ENCODE peak calls at places on chromosomes 1 and 21, in seven cellular contexts. Z is tibial nerve, P is MG63, J is epithelial cell of prostate, O is pancreas, V is GM12878, R is amniotic epithelial cell. E is an unnamed sample.

GRCh38 chr1:57711326-57711725 is 287.5 kb upstream of the DAB1 start:
- DNase-seq in Z (no peak), P (no peak), J (peak), O (no peak), V (no peak), R (no peak), E (no peak)

GRCh38 chr1:28441674-28442073 is 64.2 kb upstream of the RCC1 start:
- DNase-seq in Z (no peak), P (no peak), J (no peak), O (no peak), V (no peak), R (peak), E (no peak)

GRCh38 chr1:116219651-116220434 is 108.6 kb downstream of the MAB21L3 start:
- DNase-seq in Z (no peak), P (no peak), J (no peak), O (no peak), V (no peak), R (no peak), E (no peak)

GRCh38 chr21:37184784-37185593 is 82.1 kb downstream of the VPS26C start:
- DNase-seq in Z (no peak), P (no peak), J (no peak), O (no peak), V (no peak), R (no peak), E (no peak)

GRCh38 chr21:43937898-43938309 is 72.9 kb downstream of the AGPAT3 start:
- DNase-seq in Z (no peak), P (no peak), J (no peak), O (no peak), V (peak), R (no peak), E (no peak)

GRCh38 chr1:59596432-59596831 is 218.3 kb upstream of the HOOK1 start:
- DNase-seq in Z (no peak), P (peak), J (peak), O (peak), V (no peak), R (peak), E (peak)

GRCh38 chr1:13662498-13662897 is 37.5 kb upstream of the PRDM2 start:
- DNase-seq in Z (no peak), P (peak), J (no peak), O (no peak), V (no peak), R (peak), E (peak)

GRCh38 chr1:58596631-58597052 is 19.6 kb upstream of the TACSTD2 start:
- DNase-seq in Z (no peak), P (no peak), J (no peak), O (no peak), V (no peak), R (no peak), E (no peak)

GRCh38 chr1:53738205-53739108 is 507 bp downstream of the GLIS1 start:
- DNase-seq in Z (no peak), P (no peak), J (no peak), O (no peak), V (no peak), R (peak), E (no peak)

GRCh38 chr1:235902638-235903542 is 36.2 kb upstream of the LYST start:
- DNase-seq in Z (no peak), P (peak), J (peak), O (no peak), V (no peak), R (peak), E (peak)

GRCh38 chr1:10943991-10944730 is 68.3 kb upstream of the TARDBP start:
- DNase-seq in Z (no peak), P (peak), J (no peak), O (no peak), V (no peak), R (peak), E (peak)

GRCh38 chr1:16091296-16091695 is 17.8 kb upstream of the FAM131C start:
- DNase-seq in Z (no peak), P (no peak), J (peak), O (peak), V (no peak), R (no peak), E (no peak)

GRCh38 chr1:69191280-69191679 is 376.4 kb upstream of the LRRC7 start:
- DNase-seq in Z (no peak), P (no peak), J (no peak), O (no peak), V (no peak), R (no peak), E (no peak)

GRCh38 chr1:19765623-19766022 is 34.1 kb downstream of the TMCO4 start:
- DNase-seq in Z (no peak), P (peak), J (peak), O (no peak), V (no peak), R (peak), E (peak)

GRCh38 chr1:55321947-55322346 is 106.8 kb upstream of the USP24 start:
- DNase-seq in Z (no peak), P (peak), J (no peak), O (no peak), V (no peak), R (no peak), E (peak)

GRCh38 chr1:52192436-52192835 is 50.5 kb downstream of the ZFYVE9 start:
- DNase-seq in Z (no peak), P (no peak), J (no peak), O (no peak), V (no peak), R (no peak), E (no peak)

GRCh38 chr1:165695011-165695410 is 3.4 kb downstream of the ALDH9A1 start:
- DNase-seq in Z (no peak), P (no peak), J (no peak), O (no peak), V (no peak), R (no peak), E (no peak)

GRCh38 chr1:247360116-247360898 is 28.6 kb upstream of the ZNF496 start:
- DNase-seq in Z (no peak), P (no peak), J (no peak), O (no peak), V (no peak), R (peak), E (no peak)

GRCh38 chr1:231091853-231092301 is 51.8 kb upstream of the FAM89A start:
- DNase-seq in Z (no peak), P (peak), J (no peak), O (peak), V (no peak), R (peak), E (peak)

GRCh38 chr1:113951719-113952118 is 22.6 kb downstream of the HIPK1 start:
- DNase-seq in Z (no peak), P (no peak), J (no peak), O (no peak), V (no peak), R (no peak), E (no peak)

GRCh38 chr1:25658791-25659431 is 42.3 kb downstream of the MAN1C1 start:
- DNase-seq in Z (no peak), P (peak), J (no peak), O (peak), V (no peak), R (no peak), E (peak)

GRCh38 chr1:21340230-21340564 is 49.9 kb upstream of the ECE1 start:
- DNase-seq in Z (no peak), P (peak), J (no peak), O (peak), V (no peak), R (no peak), E (no peak)

E was measured in mesenchymal stem cell.